ENCODE peak calls at places on chromosomes 11 and 22, in seven cellular contexts. S, Z, J, Q, B, V and A are unnamed samples.

GRCh38 chr11:15258433-15259350 is 144.0 kb downstream of the INSC start:
- DNase-seq in S (peak), Z (no peak), J (peak), Q (no peak), B (no peak), V (peak), A (peak)

GRCh38 chr22:49613108-49613507 is 214.6 kb downstream of the BRD1 start:
- DNase-seq in S (no peak), Z (no peak), J (no peak), Q (no peak), B (no peak), V (no peak), A (no peak)

GRCh38 chr11:1692708-1693326 is 4.2 kb upstream of the KRTAP5-6 start:
- DNase-seq in S (no peak), Z (no peak), J (no peak), Q (no peak), B (no peak), V (no peak), A (no peak)

GRCh38 chr11:46210133-46210636 is 67.3 kb upstream of the CREB3L1 start:
- DNase-seq in S (peak), Z (peak), J (no peak), Q (no peak), B (no peak), V (peak), A (no peak)

GRCh38 chr22:33389927-33390326 is 331.7 kb upstream of the SYN3 start:
- DNase-seq in S (no peak), Z (no peak), J (no peak), Q (no peak), B (no peak), V (peak), A (no peak)

GRCh38 chr11:118643995-118644345 is 35.5 kb downstream of the TREH start:
- DNase-seq in S (no peak), Z (no peak), J (no peak), Q (no peak), B (no peak), V (no peak), A (no peak)

GRCh38 chr22:42893366-42894150 is 36.5 kb upstream of the ARFGAP3 start:
- DNase-seq in S (no peak), Z (no peak), J (no peak), Q (no peak), B (no peak), V (no peak), A (no peak)

GRCh38 chr22:45310331-45311032 is 748 bp downstream of the FAM118A start:
- DNase-seq in S (no peak), Z (no peak), J (no peak), Q (no peak), B (no peak), V (no peak), A (no peak)

GRCh38 chr11:111937859-111938258 is 716 bp downstream of the DIXDC1 start:
- DNase-seq in S (no peak), Z (no peak), J (no peak), Q (no peak), B (no peak), V (no peak), A (no peak)

GRCh38 chr11:111443032-111443431 is 64.0 kb upstream of the POU2AF1 start:
- DNase-seq in S (no peak), Z (no peak), J (no peak), Q (no peak), B (no peak), V (no peak), A (no peak)

GRCh38 chr11:62500066-62501035 is 46.3 kb downstream of the AHNAK start:
- DNase-seq in S (no peak), Z (no peak), J (peak), Q (no peak), B (no peak), V (no peak), A (no peak)

GRCh38 chr11:5476184-5476819 is 12.2 kb upstream of the OR52D1 start:
- DNase-seq in S (peak), Z (peak), J (peak), Q (peak), B (peak), V (peak), A (peak)

GRCh38 chr11:75431533-75432525 is 1.2 kb downstream of the KLHL35 start:
- DNase-seq in S (no peak), Z (no peak), J (no peak), Q (no peak), B (no peak), V (no peak), A (no peak)

GRCh38 chr11:123434262-123434661 is 4.2 kb downstream of the GRAMD1B start:
- DNase-seq in S (no peak), Z (peak), J (no peak), Q (no peak), B (no peak), V (peak), A (no peak)

GRCh38 chr11:76638267-76639197 is 32.0 kb downstream of the LRRC32 start:
- DNase-seq in S (no peak), Z (no peak), J (no peak), Q (no peak), B (no peak), V (no peak), A (no peak)

GRCh38 chr11:33980896-33981295 is 70.6 kb upstream of the CAPRIN1 start:
- DNase-seq in S (no peak), Z (no peak), J (no peak), Q (no peak), B (no peak), V (peak), A (no peak)

GRCh38 chr22:23060612-23061400 is 9.5 kb upstream of the GNAZ start:
- DNase-seq in S (no peak), Z (no peak), J (no peak), Q (no peak), B (no peak), V (no peak), A (no peak)

GRCh38 chr22:37457093-37457893 is 28.9 kb downstream of the MFNG start:
- DNase-seq in S (no peak), Z (peak), J (peak), Q (peak), B (peak), V (peak), A (peak)

GRCh38 chr11:69211540-69212120 is 55.9 kb downstream of the SMIM38 start:
- DNase-seq in S (no peak), Z (no peak), J (no peak), Q (no peak), B (no peak), V (no peak), A (no peak)

GRCh38 chr11:95501761-95502266 is 270.8 kb upstream of the SESN3 start:
- DNase-seq in S (no peak), Z (no peak), J (no peak), Q (no peak), B (no peak), V (no peak), A (no peak)

GRCh38 chr22:35140879-35141745 is 75.2 kb downstream of the ISX start:
- DNase-seq in S (no peak), Z (no peak), J (no peak), Q (no peak), B (no peak), V (no peak), A (peak)

GRCh38 chr11:86440843-86441242 is 66.2 kb downstream of the CCDC81 start:
- DNase-seq in S (no peak), Z (no peak), J (no peak), Q (no peak), B (no peak), V (no peak), A (no peak)

GRCh38 chr22:46340676-46341075 is 5.2 kb downstream of the TRMU start:
- DNase-seq in S (no peak), Z (no peak), J (no peak), Q (no peak), B (no peak), V (no peak), A (no peak)

GRCh38 chr22:41264408-41264941 is 21.5 kb downstream of the RANGAP1 start:
- DNase-seq in S (no peak), Z (no peak), J (no peak), Q (no peak), B (no peak), V (no peak), A (no peak)

GRCh38 chr22:21701384-21701971 is 34.1 kb downstream of the YPEL1 start:
- DNase-seq in S (no peak), Z (no peak), J (no peak), Q (no peak), B (no peak), V (no peak), A (no peak)

GRCh38 chr11:45917286-45917622 is 423 bp downstream of the PEX16 start:
- DNase-seq in S (no peak), Z (no peak), J (no peak), Q (no peak), B (no peak), V (no peak), A (no peak)

GRCh38 chr11:79768343-79768742 is 327.5 kb upstream of the TENM4 start:
- DNase-seq in S (no peak), Z (no peak), J (no peak), Q (no peak), B (no peak), V (no peak), A (no peak)

GRCh38 chr11:65454311-65454695 is 31.7 kb downstream of the NEAT1 start:
- DNase-seq in S (no peak), Z (no peak), J (no peak), Q (no peak), B (no peak), V (peak), A (no peak)

GRCh38 chr22:47094861-47095330 is 332.4 kb downstream of the TBC1D22A start:
- DNase-seq in S (no peak), Z (no peak), J (peak), Q (no peak), B (no peak), V (no peak), A (no peak)

GRCh38 chr11:121544956-121545355 is 92.2 kb upstream of the SORL1-AS1 start:
- DNase-seq in S (no peak), Z (no peak), J (no peak), Q (no peak), B (no peak), V (no peak), A (no peak)

GRCh38 chr22:36366291-36366708 is 21.5 kb downstream of the MYH9 start:
- DNase-seq in S (no peak), Z (no peak), J (no peak), Q (no peak), B (no peak), V (no peak), A (no peak)

GRCh38 chr11:66768088-66768521 is 39.1 kb upstream of the SPTBN2 start:
- DNase-seq in S (peak), Z (peak), J (no peak), Q (no peak), B (no peak), V (peak), A (no peak)

GRCh38 chr11:69844396-69844795 is 25.2 kb upstream of the FGF3 start:
- DNase-seq in S (no peak), Z (no peak), J (no peak), Q (no peak), B (no peak), V (no peak), A (no peak)

GRCh38 chr11:17490938-17491337 is 14.3 kb upstream of the ABCC8 start:
- DNase-seq in S (no peak), Z (no peak), J (no peak), Q (no peak), B (no peak), V (no peak), A (no peak)

GRCh38 chr11:96470521-96470920 is 80.7 kb downstream of the JRKL start:
- DNase-seq in S (no peak), Z (no peak), J (no peak), Q (no peak), B (no peak), V (no peak), A (no peak)

GRCh38 chr22:21917206-21917958 is 35.3 kb downstream of the PPM1F start:
- DNase-seq in S (no peak), Z (no peak), J (no peak), Q (no peak), B (no peak), V (peak), A (no peak)

GRCh38 chr11:11027271-11027670 is 169.4 kb upstream of the ZBED5 start:
- DNase-seq in S (no peak), Z (no peak), J (no peak), Q (no peak), B (no peak), V (peak), A (no peak)

GRCh38 chr11:121109916-121110656 is 9.0 kb downstream of the TECTA start:
- DNase-seq in S (no peak), Z (no peak), J (no peak), Q (no peak), B (no peak), V (no peak), A (no peak)